ENCODE peak calls at places on chromosomes 7 and 10, in four cellular contexts. T is AG10803, S is cardiac fibroblast, W is ovary. E is an unnamed sample.

GRCh38 chr7:876972-877311 is 588 bp downstream of the GET4 start:
- DNase-seq in T (no peak), S (peak; percentile 27), W (no peak), E (no peak)

GRCh38 chr10:63368365-63368764 is 97.4 kb downstream of the JMJD1C start:
- DNase-seq in T (no peak), S (no peak), W (no peak), E (no peak)

GRCh38 chr10:69438531-69439349 is 12.5 kb upstream of the TSPAN15 start:
- DNase-seq in T (peak; percentile 70), S (peak; percentile 54), W (no peak), E (no peak)

GRCh38 chr7:66114743-66115727 is at the start of gene CRCP:
- DNase-seq in T (peak; percentile 69), S (peak; percentile 79), W (peak; percentile 76), E (peak; percentile 78)

GRCh38 chr10:125448596-125448995 is 234.4 kb downstream of the TEX36 start:
- DNase-seq in T (peak; percentile 3), S (peak; percentile 2), W (no peak), E (no peak)

GRCh38 chr10:124579003-124579384 is 117.4 kb downstream of the LHPP start:
- DNase-seq in T (no peak), S (peak; percentile 69), W (no peak), E (no peak)

GRCh38 chr10:34495938-34496337 is 319.2 kb downstream of the PARD3 start:
- DNase-seq in T (no peak), S (peak; percentile 33), W (peak; percentile 40), E (peak; percentile 20)

GRCh38 chr10:86756511-86757109 is at the start of gene BMPR1A:
- DNase-seq in T (peak; percentile 85), S (peak; percentile 85), W (no peak), E (peak; percentile 91)

GRCh38 chr7:134704827-134705226 is 58.2 kb downstream of the BPGM start:
- DNase-seq in T (no peak), S (no peak), W (no peak), E (no peak)

GRCh38 chr10:5546891-5547683 is 22.3 kb downstream of the CALML3 start:
- DNase-seq in T (no peak), S (peak; percentile 65), W (no peak), E (peak; percentile 20)

GRCh38 chr7:132309102-132309805 is 267.0 kb downstream of the PLXNA4 start:
- DNase-seq in T (no peak), S (no peak), W (no peak), E (no peak)

GRCh38 chr10:116268976-116269375 is 4.0 kb downstream of the GFRA1 start:
- DNase-seq in T (no peak), S (no peak), W (no peak), E (no peak)
- TF ChIP-seq CTCF in T (no peak), S (no peak), W (no peak), E (no peak)

GRCh38 chr7:25653412-25653811 is 425.1 kb upstream of the NPVF start:
- DNase-seq in T (no peak), S (no peak), W (no peak), E (no peak)

GRCh38 chr7:25658375-25658774 is 430.1 kb upstream of the NPVF start:
- DNase-seq in T (no peak), S (no peak), W (no peak), E (no peak)

GRCh38 chr7:25656581-25657026 is 428.3 kb upstream of the NPVF start:
- DNase-seq in T (peak; percentile 79), S (no peak), W (no peak), E (peak; percentile 2)

GRCh38 chr7:25659841-25660240 is 431.6 kb upstream of the NPVF start:
- DNase-seq in T (no peak), S (no peak), W (no peak), E (no peak)

GRCh38 chr7:25656071-25656470 is 427.8 kb upstream of the NPVF start:
- DNase-seq in T (no peak), S (no peak), W (no peak), E (no peak)
- H3K4me3 ChIP-seq in T (no peak overlapping the region), S (no peak overlapping the region), W (no peak overlapping the region), E (no peak overlapping the region)

GRCh38 chr10:94224656-94225055 is 138.1 kb downstream of the NOC3L start:
- DNase-seq in T (peak; percentile 32), S (peak; percentile 71), W (no peak), E (no peak)

GRCh38 chr10:94223702-94224370 is 138.9 kb downstream of the NOC3L start:
- DNase-seq in T (peak; percentile 73), S (no peak), W (no peak), E (no peak)

GRCh38 chr10:94230134-94230785 is 132.5 kb downstream of the NOC3L start:
- DNase-seq in T (no peak), S (no peak), W (no peak), E (no peak)

GRCh38 chr10:94220717-94221116 is 142.0 kb downstream of the NOC3L start:
- DNase-seq in T (no peak), S (no peak), W (no peak), E (no peak)

GRCh38 chr10:94225589-94225988 is 137.2 kb downstream of the NOC3L start:
- DNase-seq in T (peak; percentile 5), S (peak; percentile 44), W (no peak), E (no peak)
- TF ChIP-seq CTCF in T (peak; percentile 26), S (peak; percentile 37), W (no peak), E (peak; percentile 13)

GRCh38 chr7:118186491-118186890 is 2.5 kb downstream of the LSM8 start:
- DNase-seq in T (no peak), S (peak; percentile 13), W (no peak), E (no peak)
- H3K4me3 ChIP-seq in T (no peak overlapping the region), S (no peak overlapping the region), W (no peak overlapping the region), E (no peak overlapping the region)

GRCh38 chr7:15503603-15504280 is 58.1 kb downstream of the AGMO start:
- DNase-seq in T (peak; percentile 3), S (peak; percentile 74), W (no peak), E (peak; percentile 34)

GRCh38 chr7:15507708-15508107 is 54.1 kb downstream of the AGMO start:
- DNase-seq in T (no peak), S (no peak), W (no peak), E (no peak)

GRCh38 chr7:15505761-15506160 is 56.1 kb downstream of the AGMO start:
- DNase-seq in T (no peak), S (no peak), W (no peak), E (no peak)

GRCh38 chr7:15507235-15507634 is 54.6 kb downstream of the AGMO start:
- DNase-seq in T (no peak), S (peak; percentile 41), W (no peak), E (no peak)

DNA sequence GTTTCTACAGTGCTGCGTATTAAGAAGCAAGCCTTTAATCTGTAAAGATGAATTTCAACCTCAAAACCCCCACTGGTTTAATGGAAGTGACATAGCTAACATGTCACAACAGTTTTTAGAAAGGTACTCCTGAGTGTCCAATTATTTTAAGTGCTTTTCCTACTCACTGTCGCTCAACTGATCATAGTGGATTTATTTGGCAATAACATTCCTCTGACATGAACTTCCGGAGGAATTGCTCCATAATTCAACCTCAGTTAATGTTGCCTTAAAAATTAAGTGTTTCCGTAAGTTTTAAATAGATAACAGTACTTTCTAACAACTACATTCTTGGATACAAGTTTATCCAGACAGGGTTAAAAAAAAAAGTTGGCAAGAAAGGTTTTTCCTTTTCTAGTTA is 57.4 kb downstream of the AGMO start:
- DNase-seq in T (no peak), S (peak; percentile 69), W (no peak), E (peak; percentile 27)
- TF ChIP-seq CTCF in T (no peak), S (no peak), W (no peak), E (no peak)

GRCh38 chr7:17275749-17276671 is 22.4 kb upstream of the AHR start:
- DNase-seq in T (peak; percentile 97), S (peak; percentile 99), W (no peak), E (peak; percentile 96)
- H3K4me3 ChIP-seq in T (no peak overlapping the region), S (no peak overlapping the region), W (no peak overlapping the region), E (no peak overlapping the region)

GRCh38 chr7:22723642-22724041 is 3.4 kb upstream of the IL6 start:
- DNase-seq in T (peak; percentile 61), S (peak; percentile 49), W (no peak), E (peak; percentile 65)

GRCh38 chr7:22724861-22725260 is 2.1 kb upstream of the IL6 start:
- DNase-seq in T (peak; percentile 18), S (no peak), W (no peak), E (peak; percentile 11)

GRCh38 chr7:22726849-22727792 is at the start of gene IL6:
- DNase-seq in T (peak; percentile 98), S (peak; percentile 98), W (peak; percentile 83), E (peak; percentile 96)

GRCh38 chr7:22726345-22726848 is 603 bp upstream of the IL6 start:
- DNase-seq in T (peak; percentile 85), S (peak; percentile 95), W (peak; percentile 43), E (peak; percentile 92)

DNA sequence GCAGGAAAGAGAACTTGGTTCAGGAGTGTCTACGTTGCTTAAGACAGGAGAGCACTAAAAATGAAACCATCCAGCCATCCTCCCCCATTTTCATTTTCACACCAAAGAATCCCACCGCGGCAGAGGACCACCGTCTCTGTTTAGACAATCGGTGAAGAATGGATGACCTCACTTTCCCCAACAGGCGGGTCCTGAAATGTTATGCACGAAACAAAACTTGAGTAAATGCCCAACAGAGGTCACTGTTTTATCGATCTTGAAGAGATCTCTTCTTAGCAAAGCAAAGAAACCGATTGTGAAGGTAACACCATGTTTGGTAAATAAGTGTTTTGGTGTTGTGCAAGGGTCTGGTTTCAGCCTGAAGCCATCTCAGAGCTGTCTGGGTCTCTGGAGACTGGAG is 1.4 kb upstream of the IL6 start:
- DNase-seq in T (peak; percentile 63), S (peak; percentile 47), W (no peak), E (peak; percentile 36)
- TF ChIP-seq CTCF in T (peak; percentile 34), S (no peak), W (no peak), E (no peak)

GRCh38 chr7:24404315-24404714 is 120.3 kb downstream of the NPY start:
- DNase-seq in T (no peak), S (no peak), W (no peak), E (no peak)

GRCh38 chr7:24405002-24405401 is 121.0 kb downstream of the NPY start:
- DNase-seq in T (no peak), S (no peak), W (no peak), E (no peak)

GRCh38 chr7:24403557-24403956 is 119.6 kb downstream of the NPY start:
- DNase-seq in T (no peak), S (no peak), W (no peak), E (no peak)

GRCh38 chr7:24402655-24403054 is 118.7 kb downstream of the NPY start:
- DNase-seq in T (no peak), S (no peak), W (no peak), E (no peak)

GRCh38 chr7:24401628-24402593 is 117.9 kb downstream of the NPY start:
- DNase-seq in T (peak; percentile 26), S (peak; percentile 46), W (no peak), E (peak; percentile 58)
- H3K4me3 ChIP-seq in T (peak overlapping the region; percentile 41), S (peak overlapping the region; percentile 8), W (no peak overlapping the region), E (peak overlapping the region; percentile 41)

GRCh38 chr7:99267530-99268360 is 4.9 kb upstream of the MYH16 start:
- DNase-seq in T (peak; percentile 77), S (peak; percentile 93), W (no peak), E (peak; percentile 76)
- TF ChIP-seq CTCF in T (no peak), S (no peak), W (no peak), E (no peak)

E was measured in fibroblast of pulmonary artery.